ENCODE peak calls at places on chromosomes 5 and 9, in nine cellular contexts. S is heart right ventricle, Y is kidney, N is AG10803, J is A549, C is dorsolateral prefrontal cortex, G is H9, I is HFFc6, M is WTC11. F is an unnamed sample.

GRCh38 chr9:88651682-88652633 is 117.0 kb downstream of the NXNL2 start:
- DNase-seq in S (peak), Y (peak), N (peak), J (peak), C (peak), G (no peak), I (peak), M (no peak), F (peak)

GRCh38 chr9:123453904-123454321 is 97.9 kb downstream of the CRB2 start:
- DNase-seq in S (peak), Y (no peak), N (peak), J (no peak), C (peak), G (no peak), I (no peak), M (no peak), F (peak)

GRCh38 chr5:32138839-32139493 is 35.2 kb downstream of the GOLPH3 start:
- DNase-seq in S (no peak), Y (no peak), N (no peak), J (no peak), C (no peak), G (no peak), I (no peak), M (no peak), F (no peak)

GRCh38 chr5:167898361-167899042 is 392.9 kb upstream of the WWC1 start:
- DNase-seq in S (no peak), Y (no peak), N (peak), J (no peak), C (no peak), G (no peak), I (no peak), M (no peak), F (no peak)

GRCh38 chr5:157558089-157558595 is 17.4 kb downstream of the ADAM19 start:
- DNase-seq in S (no peak), Y (no peak), N (peak), J (no peak), C (no peak), G (no peak), I (peak), M (no peak), F (no peak)

GRCh38 chr5:96868603-96869371 is 7.5 kb upstream of the ERAP2 start:
- DNase-seq in S (peak), Y (no peak), N (peak), J (peak), C (no peak), G (no peak), I (peak), M (no peak), F (no peak)

GRCh38 chr5:171272996-171273970 is 35.8 kb upstream of the TLX3 start:
- DNase-seq in S (no peak), Y (no peak), N (peak), J (peak), C (no peak), G (peak), I (peak), M (peak), F (no peak)

GRCh38 chr9:33101104-33101951 is 24.9 kb upstream of the SMU1 start:
- DNase-seq in S (no peak), Y (no peak), N (peak), J (peak), C (no peak), G (no peak), I (peak), M (no peak), F (peak)

GRCh38 chr5:56175465-56175864 is 57.7 kb downstream of the ANKRD55 start:
- DNase-seq in S (peak), Y (no peak), N (peak), J (peak), C (no peak), G (no peak), I (peak), M (no peak), F (no peak)

GRCh38 chr5:40429258-40430111 is 250.2 kb upstream of the PTGER4 start:
- DNase-seq in S (peak), Y (peak), N (no peak), J (no peak), C (no peak), G (no peak), I (no peak), M (no peak), F (peak)

GRCh38 chr5:52757527-52757926 is 30.2 kb upstream of the ITGA1 start:
- DNase-seq in S (no peak), Y (no peak), N (peak), J (no peak), C (no peak), G (no peak), I (no peak), M (no peak), F (no peak)

GRCh38 chr9:104494808-104495207 is 9.3 kb upstream of the OR13F1 start:
- DNase-seq in S (no peak), Y (no peak), N (no peak), J (peak), C (no peak), G (no peak), I (no peak), M (no peak), F (no peak)

GRCh38 chr9:109101810-109102209 is 17.9 kb downstream of the TMEM245 start:
- DNase-seq in S (no peak), Y (no peak), N (peak), J (peak), C (no peak), G (no peak), I (peak), M (no peak), F (peak)

GRCh38 chr5:3605298-3606010 is 9.8 kb downstream of the IRX1 start:
- DNase-seq in S (no peak), Y (no peak), N (no peak), J (no peak), C (no peak), G (no peak), I (no peak), M (no peak), F (no peak)

GRCh38 chr5:3022665-3023064 is 271.2 kb upstream of the IRX2 start:
- DNase-seq in S (no peak), Y (no peak), N (no peak), J (no peak), C (no peak), G (no peak), I (no peak), M (no peak), F (no peak)

GRCh38 chr5:55923177-55923872 is 71.4 kb downstream of the IL6ST start:
- DNase-seq in S (peak), Y (no peak), N (no peak), J (no peak), C (no peak), G (peak), I (no peak), M (peak), F (peak)

GRCh38 chr9:79166005-79166404 is 405.8 kb upstream of the TLE4 start:
- DNase-seq in S (no peak), Y (no peak), N (peak), J (peak), C (no peak), G (no peak), I (peak), M (no peak), F (no peak)

GRCh38 chr5:36367524-36367923 is 65.8 kb upstream of the RANBP3L start:
- DNase-seq in S (no peak), Y (no peak), N (peak), J (no peak), C (no peak), G (no peak), I (peak), M (no peak), F (no peak)

GRCh38 chr5:88665750-88666215 is 217.2 kb downstream of the MEF2C start:
- DNase-seq in S (no peak), Y (no peak), N (no peak), J (no peak), C (no peak), G (peak), I (no peak), M (peak), F (no peak)

GRCh38 chr9:137434498-137435380 is 6.4 kb downstream of the ENTPD8 start:
- DNase-seq in S (no peak), Y (peak), N (no peak), J (no peak), C (no peak), G (no peak), I (no peak), M (no peak), F (peak)

GRCh38 chr9:112890106-112891081 is at the start of gene SLC46A2:
- DNase-seq in S (no peak), Y (peak), N (no peak), J (no peak), C (no peak), G (peak), I (no peak), M (peak), F (no peak)
- TF ChIP-seq CTCF in S (no peak), Y (no peak), N (no peak), J (no peak), C (no peak), G (no peak), I (no peak), M (no peak), F (no peak)

GRCh38 chr9:19030899-19031298 is 2.1 kb downstream of the SAXO1 start:
- DNase-seq in S (no peak), Y (no peak), N (no peak), J (no peak), C (no peak), G (no peak), I (no peak), M (no peak), F (no peak)

GRCh38 chr9:19032411-19032810 is 598 bp downstream of the SAXO1 start:
- DNase-seq in S (no peak), Y (no peak), N (no peak), J (no peak), C (no peak), G (no peak), I (no peak), M (no peak), F (no peak)

GRCh38 chr9:19033015-19033414 is at the start of gene SAXO1:
- DNase-seq in S (no peak), Y (no peak), N (no peak), J (no peak), C (no peak), G (no peak), I (no peak), M (no peak), F (no peak)

DNA sequence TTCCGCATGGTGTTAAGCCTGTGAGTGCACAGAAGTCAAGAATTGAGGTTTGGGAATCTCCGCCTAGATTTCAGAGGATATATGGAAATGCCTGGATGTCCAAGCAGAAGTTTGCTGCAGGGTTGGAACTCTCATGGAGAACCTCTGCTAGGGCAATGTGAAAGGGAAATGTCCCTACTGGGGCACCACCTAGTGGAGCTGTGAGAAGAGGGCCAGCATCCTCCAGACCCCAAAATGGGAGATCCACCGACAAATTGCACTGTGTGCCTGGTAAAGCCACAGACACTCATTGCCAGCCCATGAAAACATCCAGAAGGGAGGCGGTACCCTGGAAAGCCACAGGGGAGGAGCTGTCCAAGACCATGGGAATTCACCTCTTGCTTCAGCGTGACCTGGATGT is 3.6 kb upstream of the SAXO1 start:
- DNase-seq in S (no peak), Y (no peak), N (no peak), J (no peak), C (no peak), G (no peak), I (no peak), M (no peak), F (no peak)
- TF ChIP-seq CTCF in S (no peak), Y (no peak), N (no peak), J (no peak), C (no peak), G (peak), I (peak), M (no peak), F (no peak)

DNA sequence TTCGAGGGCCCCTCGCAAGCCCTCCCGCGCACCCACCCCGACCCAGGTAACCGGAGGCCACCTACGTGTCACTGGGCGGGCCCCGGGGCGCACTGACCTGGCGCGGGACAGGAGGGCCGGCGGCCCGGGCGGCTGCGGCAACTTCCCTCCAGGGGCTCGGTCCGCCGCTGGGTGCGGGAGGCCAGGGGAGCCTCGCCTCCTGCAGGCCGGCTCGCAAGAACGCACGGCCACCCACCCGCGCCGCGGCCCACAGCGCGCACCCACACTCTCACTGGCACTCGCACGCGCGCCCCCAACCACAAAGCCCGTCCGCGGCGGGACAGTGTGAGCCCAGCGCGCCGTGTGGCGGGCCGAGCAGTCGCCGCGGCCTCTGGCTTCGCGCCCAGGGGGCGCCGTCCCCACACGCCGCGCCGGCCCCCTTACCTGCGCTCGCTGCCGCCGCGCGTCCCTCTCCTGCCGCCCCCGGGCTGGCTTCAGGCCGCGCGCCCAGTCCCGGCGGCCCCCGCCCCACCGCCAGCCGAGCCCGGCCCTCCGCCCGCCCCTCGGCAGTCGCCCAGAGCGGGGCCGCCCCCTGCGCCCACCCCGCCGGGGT is 430 bp downstream of the LPAR1 start:
- DNase-seq in S (no peak), Y (peak), N (peak), J (peak), C (no peak), G (peak), I (no peak), M (peak), F (peak)
- TF ChIP-seq CTCF in S (no peak), Y (no peak), N (peak), J (peak), C (no peak), G (peak), I (peak), M (peak), F (no peak)

DNA sequence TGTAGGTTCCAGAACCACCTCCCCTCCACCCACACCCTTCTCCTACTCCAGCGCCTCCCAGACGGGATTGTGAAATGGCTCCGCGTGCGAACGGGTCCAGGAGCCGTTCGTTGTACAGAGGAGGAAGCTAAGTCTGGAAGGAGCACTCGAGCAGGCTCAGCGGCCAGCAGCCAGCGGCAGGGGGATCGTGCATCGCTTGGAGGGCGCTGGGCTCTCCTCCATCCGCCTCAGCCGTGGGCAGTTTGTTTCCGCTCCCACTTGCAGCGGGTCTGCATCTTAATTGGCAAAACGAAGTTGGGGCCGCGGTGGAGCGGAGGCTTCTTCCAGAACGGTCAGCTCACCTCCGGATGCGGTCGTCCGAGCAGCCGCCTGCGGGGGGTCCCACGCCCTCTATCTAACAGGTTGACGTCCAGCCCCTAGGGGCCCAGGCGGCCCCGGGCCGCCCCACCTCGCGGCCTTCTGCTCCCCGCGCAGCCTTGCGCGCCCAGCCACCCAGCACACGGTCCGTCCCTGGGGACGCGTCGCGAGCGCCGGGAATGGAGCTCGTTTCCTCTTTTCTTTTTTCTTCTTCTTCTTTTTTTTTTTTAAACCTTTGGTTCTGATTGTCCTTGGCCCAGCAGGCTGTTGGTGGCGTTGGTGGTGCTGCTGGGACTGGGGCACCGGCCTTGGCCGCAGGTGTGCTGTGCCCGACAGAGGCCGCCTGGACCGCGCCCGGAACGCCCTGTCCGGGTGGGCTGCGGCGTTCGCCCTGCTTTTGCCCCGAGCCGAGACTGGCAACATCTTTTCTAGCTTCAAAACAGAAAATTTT is 3.9 kb upstream of the BARX1 start:
- DNase-seq in S (no peak), Y (no peak), N (peak), J (no peak), C (no peak), G (peak), I (no peak), M (peak), F (no peak)
- TF ChIP-seq CTCF in S (no peak), Y (no peak), N (no peak), J (no peak), C (no peak), G (no peak), I (no peak), M (no peak), F (no peak)

DNA sequence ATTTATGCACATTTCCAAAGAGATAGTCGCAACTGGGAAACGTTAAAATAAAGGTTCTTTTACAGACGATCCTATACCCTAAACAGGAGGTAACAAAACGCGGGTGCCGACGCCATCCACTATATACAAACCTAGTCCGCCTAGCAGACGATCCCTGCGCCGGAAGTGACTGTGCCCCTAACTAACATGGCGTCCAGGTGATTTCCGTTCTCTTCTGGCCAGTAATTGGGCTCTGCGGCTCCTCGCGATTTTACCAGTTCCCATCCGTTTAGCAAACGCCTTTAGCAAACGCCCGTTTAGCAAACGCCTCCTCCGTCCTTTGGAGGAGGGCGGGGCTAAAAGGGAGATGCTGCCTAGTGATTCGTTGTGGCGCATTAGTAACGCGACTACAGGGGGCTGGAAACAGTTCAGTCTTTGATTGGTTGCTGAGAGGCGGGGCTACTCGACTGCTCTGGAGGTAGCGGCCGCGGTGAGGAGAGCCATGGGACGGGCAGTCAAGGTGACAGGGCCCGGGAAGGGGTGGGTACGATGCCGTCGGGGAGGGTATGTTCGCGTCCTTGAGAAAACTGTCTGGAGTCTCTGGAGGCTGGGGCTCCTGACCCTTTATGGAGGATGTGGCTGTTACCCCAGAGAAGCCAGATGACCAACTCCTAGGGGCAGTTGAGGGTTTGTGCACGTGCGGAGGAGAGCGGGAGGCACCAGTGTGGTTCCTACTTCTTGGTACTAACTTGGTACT is at the start of gene LYRM7:
- DNase-seq in S (peak), Y (peak), N (peak), J (peak), C (peak), G (peak), I (peak), M (peak), F (peak)
- TF ChIP-seq CTCF in S (no peak), Y (no peak), N (peak), J (no peak), C (peak), G (no peak), I (no peak), M (no peak), F (no peak)

GRCh38 chr9:133681658-133682306 is 45.6 kb downstream of the DBH start:
- DNase-seq in S (no peak), Y (peak), N (no peak), J (no peak), C (no peak), G (no peak), I (no peak), M (no peak), F (no peak)

GRCh38 chr9:133684461-133685361 is 48.5 kb downstream of the DBH start:
- DNase-seq in S (no peak), Y (peak), N (no peak), J (no peak), C (no peak), G (no peak), I (no peak), M (no peak), F (no peak)

GRCh38 chr9:133682961-133683493 is 46.9 kb downstream of the DBH start:
- DNase-seq in S (no peak), Y (peak), N (no peak), J (no peak), C (no peak), G (no peak), I (no peak), M (no peak), F (no peak)

GRCh38 chr9:133685653-133686504 is 49.7 kb downstream of the DBH start:
- DNase-seq in S (no peak), Y (peak), N (no peak), J (no peak), C (no peak), G (no peak), I (no peak), M (no peak), F (no peak)

GRCh38 chr9:133683494-133684460 is 47.6 kb downstream of the DBH start:
- DNase-seq in S (peak), Y (peak), N (peak), J (no peak), C (no peak), G (no peak), I (no peak), M (no peak), F (no peak)
- TF ChIP-seq CTCF in S (no peak), Y (no peak), N (no peak), J (no peak), C (no peak), G (no peak), I (no peak), M (no peak), F (no peak)

DNA sequence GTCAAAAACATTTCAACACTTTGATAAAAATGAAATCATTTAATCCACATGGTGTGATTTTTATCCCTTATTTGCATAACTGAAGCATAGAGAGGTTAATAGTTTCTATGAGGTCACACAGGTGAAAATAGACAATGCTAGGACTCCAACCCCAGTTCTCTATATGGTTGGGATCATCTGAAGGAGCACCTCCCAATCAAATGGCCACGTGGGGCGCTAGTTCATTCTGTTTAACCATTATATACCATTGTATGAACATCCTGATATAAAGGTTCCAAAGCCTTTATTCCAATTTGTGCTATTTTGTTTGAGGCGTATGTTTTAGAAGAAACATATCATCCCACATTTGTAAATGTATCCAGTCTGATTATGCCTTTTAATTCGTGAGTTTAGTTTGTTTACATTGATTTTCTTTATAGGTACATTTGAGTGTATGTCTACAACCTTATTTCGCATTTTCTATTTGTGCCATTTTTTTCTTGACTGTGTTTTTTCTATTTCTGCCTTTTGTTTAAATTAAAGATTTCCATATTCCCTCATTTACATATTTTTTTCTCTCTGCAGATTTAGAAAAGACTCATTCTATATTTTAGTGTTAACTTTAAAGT is 1092.0 kb downstream of the MAT2B start:
- DNase-seq in S (no peak), Y (no peak), N (no peak), J (peak), C (no peak), G (no peak), I (no peak), M (peak), F (no peak)
- TF ChIP-seq CTCF in S (no peak), Y (no peak), N (no peak), J (peak), C (no peak), G (peak), I (peak), M (peak), F (no peak)

GRCh38 chr9:121634800-121635261 is 16.6 kb upstream of the DAB2IP start:
- DNase-seq in S (no peak), Y (no peak), N (no peak), J (peak), C (peak), G (peak), I (no peak), M (peak), F (no peak)
- TF ChIP-seq CTCF in S (peak), Y (peak), N (peak), J (peak), C (peak), G (peak), I (peak), M (peak), F (no peak)

GRCh38 chr9:76321185-76321828 is 72.9 kb downstream of the RFK start:
- DNase-seq in S (no peak), Y (no peak), N (peak), J (peak), C (no peak), G (no peak), I (peak), M (no peak), F (no peak)
- TF ChIP-seq CTCF in S (no peak), Y (no peak), N (no peak), J (no peak), C (no peak), G (no peak), I (no peak), M (no peak), F (no peak)

GRCh38 chr5:132109494-132110053 is 36.0 kb downstream of the CSF2 start:
- DNase-seq in S (no peak), Y (no peak), N (no peak), J (no peak), C (no peak), G (no peak), I (no peak), M (no peak), F (no peak)
- TF ChIP-seq CTCF in S (no peak), Y (no peak), N (no peak), J (no peak), C (no peak), G (no peak), I (no peak), M (no peak), F (no peak)

F was measured in lower leg skin.